ENCODE peak calls at places on chromosomes 4 and X, in four cellular contexts. Y, C, E and T are unnamed samples. For H3K36me3 and H3K9me3, the result is how much of the 10 kb centered on the place peaks cover.

GRCh38 chrX:258291-259040 is 22.7 kb upstream of the PLCXD1 start:
- DNase-seq in Y (no peak), E (no peak), C (no peak), T (no peak)

GRCh38 chrX:23813808-23814207 is 30.8 kb downstream of the SAT1 start:
- DNase-seq in C (no peak), Y (no peak), E (no peak), T (no peak)

GRCh38 chr4:4677825-4678522 is 136.1 kb upstream of the STX18 start:
- DNase-seq in E (no peak), C (no peak), Y (no peak), T (no peak)

GRCh38 chrX:56281789-56282188 is 49.6 kb downstream of the KLF8 start:
- DNase-seq in E (no peak), C (no peak), Y (no peak), T (no peak)

GRCh38 chr4:77699731-77700210 is 94.2 kb downstream of the CXCL13 start:
- DNase-seq in Y (no peak), E (no peak), C (no peak), T (peak)

GRCh38 chr4:97404876-97405523 is 738.3 kb downstream of the STPG2 start:
- DNase-seq in C (no peak), E (no peak), Y (no peak), T (no peak)

GRCh38 chr4:36609631-36610030 is 328.2 kb downstream of the DTHD1 start:
- DNase-seq in Y (no peak), E (no peak), C (no peak), T (no peak)

GRCh38 chr4:26861434-26862186 is 969 bp downstream of the STIM2 start:
- DNase-seq in C (peak), E (peak), Y (peak), T (peak)

GRCh38 chrX:38009641-38010040 is 3.3 kb downstream of the SYTL5 start:
- DNase-seq in Y (no peak), C (no peak), E (no peak), T (no peak)

GRCh38 chr4:175035907-175036306 is 117.7 kb downstream of the ADAM29 start:
- DNase-seq in C (no peak), Y (no peak), E (no peak), T (no peak)

GRCh38 chrX:97096385-97096784 is 212.7 kb downstream of the RPA4 start:
- DNase-seq in E (no peak), C (no peak), Y (no peak), T (no peak)

GRCh38 chrX:41923925-41924693 is 755 bp upstream of the CASK start:
- DNase-seq in C (peak), Y (peak), E (no peak), T (peak)

GRCh38 chr4:7160951-7161440 is 31.3 kb upstream of the SORCS2 start:
- DNase-seq in Y (no peak), C (no peak), E (peak), T (no peak)

GRCh38 chr4:94368459-94368858 is 25.8 kb upstream of the HPGDS start:
- DNase-seq in Y (no peak), E (no peak), C (no peak), T (no peak)

GRCh38 chrX:24760601-24761000 is 66.9 kb downstream of the POLA1 start:
- DNase-seq in E (no peak), C (no peak), Y (no peak), T (no peak)

GRCh38 chr4:40448875-40449274 is 113.7 kb downstream of the CHRNA9 start:
- DNase-seq in C (peak), E (no peak), Y (peak), T (peak)

GRCh38 chr4:84790769-84791565 is 175.5 kb downstream of the WDFY3 start:
- DNase-seq in Y (no peak), E (no peak), C (no peak), T (no peak)

GRCh38 chr4:84782517-84782916 is 184.0 kb downstream of the WDFY3 start:
- DNase-seq in E (no peak), Y (no peak), C (no peak), T (no peak)

GRCh38 chr4:84780719-84781118 is 185.8 kb downstream of the WDFY3 start:
- DNase-seq in C (no peak), E (no peak), Y (no peak), T (no peak)

DNA sequence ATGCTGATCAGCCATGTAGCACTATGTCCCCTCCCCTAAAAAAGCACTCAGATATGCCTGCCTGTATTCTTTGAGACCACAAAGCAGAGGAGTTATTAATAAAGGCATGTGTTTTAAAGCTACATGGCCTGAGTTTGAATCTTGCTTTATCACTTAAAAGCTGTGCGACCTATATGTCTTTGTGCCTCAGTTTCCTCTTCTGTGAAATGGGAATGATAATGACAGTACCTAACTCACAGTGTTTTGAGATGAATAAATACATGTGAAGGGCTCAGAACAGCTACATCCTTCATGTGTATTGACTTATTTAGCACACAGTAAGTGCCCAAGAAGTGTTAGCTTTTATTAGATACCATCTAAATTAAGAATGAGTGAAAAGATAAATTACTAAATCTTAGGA is 180.0 kb downstream of the WDFY3 start:
- DNase-seq in Y (no peak), C (no peak), E (no peak), T (no peak)
- H3K36me3 ChIP-seq in Y (half or more), C (under half), E (half or more), T (under half)

GRCh38 chr4:185470503-185471195 is 884 bp downstream of the CCDC110 start:
- DNase-seq in E (no peak), C (peak), Y (peak), T (peak)

GRCh38 chr4:185468999-185469398 is 2.5 kb downstream of the CCDC110 start:
- DNase-seq in C (no peak), Y (no peak), E (no peak), T (no peak)

GRCh38 chr4:185467991-185468390 is 3.5 kb downstream of the CCDC110 start:
- DNase-seq in E (no peak), Y (no peak), C (no peak), T (no peak)

GRCh38 chr4:185471235-185472062 is at the start of gene CCDC110:
- DNase-seq in Y (peak), E (peak), C (peak), T (peak)

DNA sequence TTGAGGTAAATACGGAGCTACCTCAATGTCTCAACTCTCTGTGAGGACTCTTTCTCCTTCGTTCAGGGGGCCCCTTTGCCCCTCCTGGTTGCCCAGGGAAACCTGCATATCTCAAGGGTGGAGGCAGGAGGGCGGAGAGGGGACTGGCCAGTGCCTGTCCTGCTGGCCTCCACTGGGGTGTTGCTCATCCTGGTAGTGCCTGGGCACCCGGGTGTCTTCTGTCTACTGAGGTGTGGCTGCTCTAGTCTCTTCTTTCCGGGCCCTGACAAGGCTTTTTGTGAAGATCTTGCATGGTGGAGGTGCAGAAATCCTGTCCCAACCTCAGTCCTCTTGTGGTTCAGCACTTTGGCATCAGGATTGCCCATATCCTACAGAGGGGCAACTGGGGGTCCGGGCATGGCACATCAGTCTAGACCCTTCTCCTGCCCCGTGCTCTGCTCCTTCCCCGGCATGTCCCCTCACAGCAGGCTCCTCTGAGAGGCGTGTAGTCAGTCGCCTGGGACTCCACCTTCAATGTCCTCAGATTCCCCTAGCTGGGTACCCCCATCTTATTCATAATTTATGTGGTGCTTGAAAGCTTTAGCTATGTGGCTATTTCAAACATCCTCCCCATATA is 1.9 kb downstream of the CCDC110 start:
- DNase-seq in Y (no peak), C (peak), E (no peak), T (no peak)
- H3K27ac ChIP-seq in Y (no peak), C (no peak), E (no peak), T (no peak)

GRCh38 chr4:19944251-19944650 is 307.5 kb upstream of the SLIT2 start:
- DNase-seq in Y (no peak), E (no peak), C (no peak), T (no peak)

GRCh38 chr4:19945979-19946380 is 305.7 kb upstream of the SLIT2 start:
- DNase-seq in Y (no peak), E (no peak), C (no peak), T (no peak)

GRCh38 chr4:19947349-19947748 is 304.4 kb upstream of the SLIT2 start:
- DNase-seq in Y (no peak), E (no peak), C (no peak), T (no peak)

GRCh38 chr4:19945501-19945900 is 306.2 kb upstream of the SLIT2 start:
- DNase-seq in E (no peak), C (no peak), Y (no peak), T (no peak)

GRCh38 chr4:19944806-19945205 is 306.9 kb upstream of the SLIT2 start:
- DNase-seq in Y (no peak), E (no peak), C (no peak), T (no peak)
- H3K9me3 ChIP-seq in Y (under half), E (under half), C (under half), T (under half)

GRCh38 chr4:38046735-38047487 is 86.7 kb downstream of the PTTG2 start:
- DNase-seq in C (no peak), E (no peak), Y (no peak), T (no peak)

GRCh38 chr4:38044060-38044459 is 83.9 kb downstream of the PTTG2 start:
- DNase-seq in E (no peak), Y (no peak), C (no peak), T (no peak)

GRCh38 chr4:38055566-38055965 is 95.4 kb downstream of the PTTG2 start:
- DNase-seq in C (no peak), Y (no peak), E (no peak), T (no peak)

GRCh38 chr4:38050560-38051350 is 90.6 kb downstream of the PTTG2 start:
- DNase-seq in E (no peak), C (no peak), Y (no peak), T (no peak)

DNA sequence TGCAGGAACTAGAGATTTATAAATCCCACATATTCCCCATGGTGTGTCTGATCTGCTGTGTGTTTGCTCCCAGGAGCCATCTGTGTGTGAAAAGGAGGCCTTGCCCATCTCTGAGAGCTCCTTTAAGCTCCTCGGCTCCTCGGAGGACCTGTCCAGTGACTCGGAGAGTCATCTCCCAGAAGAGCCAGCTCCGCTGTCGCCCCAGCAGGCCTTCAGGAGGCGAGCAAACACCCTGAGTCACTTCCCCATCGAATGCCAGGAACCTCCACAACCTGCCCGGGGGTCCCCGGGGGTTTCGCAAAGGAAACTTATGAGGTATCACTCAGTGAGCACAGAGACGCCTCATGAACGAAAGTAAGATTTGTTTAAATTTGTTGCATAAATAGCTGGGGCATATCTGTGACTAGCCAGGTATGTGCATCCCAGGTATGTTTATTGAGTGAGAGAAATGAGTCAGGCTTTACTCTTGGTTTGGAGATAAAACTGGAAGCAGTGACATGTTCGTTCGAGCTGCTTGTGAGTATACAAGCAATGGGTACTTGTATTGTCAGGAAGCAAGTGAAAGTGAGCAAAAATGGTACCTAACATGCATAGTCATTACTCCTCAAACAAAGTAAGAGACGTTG is 89.5 kb downstream of the PTTG2 start:
- DNase-seq in E (no peak), C (no peak), Y (no peak), T (no peak)
- H3K36me3 ChIP-seq in E (under half), C (under half), Y (under half), T (under half)

DNA sequence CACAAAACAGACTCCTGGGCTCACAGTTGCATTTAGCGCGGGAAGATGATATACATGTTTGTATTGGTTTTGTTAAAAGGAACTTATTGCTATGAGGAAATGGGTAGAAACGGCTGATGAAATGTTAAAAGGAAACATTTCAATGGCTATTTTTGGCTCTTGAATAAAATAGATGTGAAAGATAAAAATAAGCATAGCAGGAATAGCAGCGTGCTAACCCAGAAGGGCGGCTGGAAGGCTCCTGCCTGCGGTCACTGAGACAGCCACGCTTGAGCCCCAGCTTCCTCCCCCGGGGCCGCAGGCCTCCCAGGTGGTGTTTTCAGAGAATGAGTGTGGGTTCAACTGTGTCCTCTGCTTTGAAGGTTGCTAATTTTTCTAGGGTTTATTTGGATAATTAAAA is 35.0 kb upstream of the CLCN4 start:
- DNase-seq in Y (no peak), E (no peak), C (peak), T (no peak)
- H3K27ac ChIP-seq in Y (no peak), E (no peak), C (peak), T (no peak)

DNA sequence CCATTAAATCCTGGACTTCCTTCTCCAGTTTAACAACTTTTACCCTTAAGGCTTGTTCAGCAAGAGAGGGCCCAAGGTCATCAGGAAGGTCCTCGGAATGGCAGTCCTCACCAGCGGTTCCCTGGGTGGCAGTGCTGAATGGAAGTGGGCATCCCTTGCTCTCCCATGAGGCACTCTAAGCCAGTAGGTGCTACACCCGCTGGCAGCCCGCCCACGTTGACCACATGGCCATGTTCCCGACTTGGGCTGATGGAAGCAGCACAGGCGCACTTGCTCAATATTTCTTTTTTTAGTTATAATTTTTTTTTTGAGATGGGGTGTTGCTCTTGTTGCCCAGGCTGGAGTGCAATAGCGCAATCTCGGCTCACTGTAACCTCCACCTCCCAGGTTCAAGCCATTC is 277.9 kb downstream of the ZC4H2 start:
- DNase-seq in C (no peak), Y (no peak), E (no peak), T (no peak)
- H3K9me3 ChIP-seq in C (under half), Y (under half), E (under half), T (under half)

DNA sequence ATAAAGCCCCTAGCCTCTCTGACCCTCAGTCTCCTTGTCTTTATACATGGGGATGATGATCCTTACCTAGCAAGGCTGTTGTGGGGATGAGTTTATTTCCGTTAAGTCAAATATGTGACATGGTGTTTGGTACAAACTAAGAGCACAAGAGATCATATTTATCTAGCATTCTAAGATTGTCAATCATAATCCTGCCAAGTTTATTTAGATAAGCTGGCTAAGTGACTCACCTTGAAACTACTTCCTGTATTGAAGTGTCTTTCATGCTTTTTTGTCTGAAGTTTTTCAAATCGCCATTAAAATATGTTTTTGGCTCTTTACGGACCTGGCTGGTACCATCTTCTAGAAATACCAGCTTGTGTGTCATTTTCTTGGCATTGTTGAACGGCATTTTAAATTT is 30.7 kb downstream of the MAP7D3 start:
- DNase-seq in E (no peak), Y (no peak), C (no peak), T (peak)
- H3K36me3 ChIP-seq in E (under half), Y (half or more), C (under half), T (under half)